ENCODE peak calls at places on chromosomes 5 and 9, in four cellular contexts. F is lung, T is dorsolateral prefrontal cortex, H is HepG2. J is an unnamed sample. For H3K27me3, the result is how much of the 10 kb centered on the place peaks cover.

GRCh38 chr9:37474438-37474837 is 9.2 kb upstream of the ZBTB5 start:
- DNase-seq in F (no peak), H (no peak), T (no peak), J (no peak)

GRCh38 chr5:180436936-180437335 is 57.2 kb upstream of the CNOT6 start:
- DNase-seq in H (no peak), T (no peak), F (no peak), J (no peak)

GRCh38 chr5:6417657-6418056 is 31.0 kb upstream of the UBE2QL1 start:
- DNase-seq in H (no peak), F (no peak), T (no peak), J (no peak)

GRCh38 chr9:4137234-4137633 is 162.6 kb downstream of the GLIS3 start:
- DNase-seq in H (peak), F (no peak), T (no peak), J (no peak)

GRCh38 chr9:109245300-109245897 is 75.5 kb downstream of the EPB41L4B start:
- DNase-seq in T (no peak), F (no peak), H (no peak), J (no peak)

GRCh38 chr5:43066231-43066798 is 26.2 kb upstream of the ANXA2R start:
- DNase-seq in F (peak), T (peak), H (peak), J (peak)

GRCh38 chr9:126646162-126646561 is 32.4 kb downstream of the LMX1B start:
- DNase-seq in T (no peak), H (no peak), F (no peak), J (no peak)

GRCh38 chr5:37751227-37751626 is 88.6 kb downstream of the GDNF start:
- DNase-seq in H (no peak), T (no peak), F (no peak), J (no peak)

GRCh38 chr9:26870292-26870691 is 22.3 kb downstream of the CAAP1 start:
- DNase-seq in H (no peak), T (no peak), F (no peak), J (no peak)

GRCh38 chr5:142357469-142358090 is 32.8 kb upstream of the SPRY4 start:
- DNase-seq in H (no peak), T (no peak), F (no peak), J (no peak)

GRCh38 chr9:133873006-133873780 is 118.9 kb downstream of the VAV2 start:
- DNase-seq in H (no peak), T (no peak), F (no peak), J (no peak)

GRCh38 chr9:133347515-133347984 is 381 bp downstream of the MED22 start:
- DNase-seq in H (no peak), F (no peak), T (no peak), J (peak)

GRCh38 chr5:176542596-176543427 is 5.6 kb upstream of the RNF44 start:
- DNase-seq in T (no peak), F (no peak), H (no peak), J (peak)

GRCh38 chr5:485943-486491 is 38.2 kb downstream of the SLC9A3 start:
- DNase-seq in T (no peak), F (no peak), H (no peak), J (no peak)

GRCh38 chr5:172561151-172561550 is 79.9 kb upstream of the NEURL1B start:
- DNase-seq in F (no peak), H (no peak), T (no peak), J (no peak)

GRCh38 chr5:10934789-10935355 is 173.8 kb upstream of the DAP start:
- DNase-seq in F (no peak), T (no peak), H (no peak), J (no peak)

GRCh38 chr9:8062459-8062858 is 262.9 kb upstream of the DMAC1 start:
- DNase-seq in H (no peak), F (no peak), T (no peak), J (no peak)

GRCh38 chr5:179393078-179393477 is 47.8 kb upstream of the ADAMTS2 start:
- DNase-seq in H (no peak), T (no peak), F (no peak), J (no peak)

GRCh38 chr5:36690041-36690941 is 83.9 kb downstream of the SLC1A3 start:
- DNase-seq in F (peak), H (peak), T (peak), J (peak)

GRCh38 chr9:74493512-74493911 is 3.6 kb upstream of the RORB start:
- DNase-seq in T (no peak), H (no peak), F (no peak), J (no peak)

GRCh38 chr5:147520450-147520849 is 10.6 kb upstream of the DPYSL3 start:
- DNase-seq in F (no peak), H (no peak), T (no peak), J (no peak)

GRCh38 chr9:134634190-134634589 is 7.4 kb upstream of the COL5A1 start:
- DNase-seq in H (no peak), T (no peak), F (no peak), J (peak)

GRCh38 chr5:155727512-155728145 is 599.3 kb upstream of the SGCD start:
- DNase-seq in T (no peak), H (no peak), F (no peak), J (no peak)

GRCh38 chr5:153157156-153157555 is 333.3 kb upstream of the GRIA1 start:
- DNase-seq in H (no peak), F (no peak), T (no peak), J (no peak)

GRCh38 chr9:31608413-31608812 is 776.0 kb upstream of the ACO1 start:
- DNase-seq in F (no peak), H (no peak), T (no peak), J (no peak)

GRCh38 chr5:79773612-79774011 is 84.0 kb downstream of the CMYA5 start:
- DNase-seq in T (no peak), H (no peak), F (no peak), J (no peak)

GRCh38 chr9:29965834-29966233 is 2392.6 kb upstream of the C9orf72 start:
- DNase-seq in H (no peak), T (no peak), F (no peak), J (peak)

GRCh38 chr9:27701664-27702063 is 128.4 kb upstream of the C9orf72 start:
- DNase-seq in H (no peak), T (no peak), F (peak), J (no peak)

GRCh38 chr9:17793713-17794622 is 215.1 kb downstream of the SH3GL2 start:
- DNase-seq in F (no peak), H (peak), T (no peak), J (peak)

GRCh38 chr5:100550531-100551036 is 15.4 kb downstream of the FAM174A start:
- DNase-seq in H (no peak), F (no peak), T (no peak), J (no peak)

GRCh38 chr5:102138243-102138653 is 157.8 kb downstream of the SLCO4C1 start:
- DNase-seq in H (peak), T (no peak), F (no peak), J (no peak)

DNA sequence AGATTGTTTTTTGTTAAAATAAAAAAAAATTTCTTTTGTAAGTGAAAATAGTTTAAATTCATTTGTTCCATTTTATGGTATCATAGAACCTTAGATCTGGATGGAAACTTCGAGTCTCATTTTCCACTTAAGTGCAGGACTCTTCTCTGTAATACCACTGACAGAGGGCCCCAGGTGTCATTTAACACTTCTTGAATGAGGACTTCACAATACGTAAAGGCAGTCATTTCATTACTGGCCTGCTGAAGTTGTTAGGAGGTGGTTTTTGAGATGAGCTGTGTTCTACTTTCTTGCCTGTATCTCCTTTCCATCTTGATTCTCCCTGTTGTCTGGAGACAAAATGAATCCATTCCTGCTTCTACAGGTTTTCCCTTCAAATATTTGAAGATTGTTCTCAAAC is 455.3 kb downstream of the DMRT2 start:
- DNase-seq in H (no peak), F (no peak), T (no peak), J (no peak)
- H3K27me3 ChIP-seq in H (under half), F (under half), T (under half), J (under half)

DNA sequence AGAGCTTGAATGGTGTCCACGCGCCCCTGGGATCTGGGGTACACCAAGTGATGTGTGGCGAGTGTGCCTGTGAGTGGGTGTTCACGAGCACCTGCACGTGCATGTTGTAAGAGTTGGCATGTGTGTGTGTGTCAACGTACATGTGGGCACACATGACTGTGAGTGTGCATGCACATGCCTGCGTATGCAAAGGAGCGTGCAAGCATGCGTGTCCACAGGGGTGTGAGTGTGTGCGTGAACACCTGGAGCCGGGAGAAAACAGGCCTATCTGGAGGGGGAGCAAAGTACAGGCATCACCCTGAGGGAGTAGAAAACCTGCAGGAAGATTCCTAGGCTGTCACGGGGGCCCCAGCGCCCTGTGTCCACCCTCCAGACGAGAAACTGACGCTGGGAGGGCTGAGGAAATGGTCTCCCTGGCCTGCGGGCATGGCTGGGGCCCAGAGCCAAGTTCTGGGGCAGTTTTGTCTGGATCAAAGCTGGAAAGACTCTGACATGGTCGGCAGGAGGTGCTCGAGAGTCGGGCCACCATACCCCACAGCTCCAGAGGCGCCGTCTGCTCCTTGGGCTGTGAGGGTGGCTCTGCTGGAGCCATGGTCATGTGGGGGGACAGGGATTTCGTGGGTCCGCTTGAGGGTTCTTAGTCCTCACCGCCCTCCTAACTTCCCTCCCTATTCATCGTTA is 31.8 kb downstream of the PTGES start:
- DNase-seq in F (no peak), H (no peak), T (no peak), J (peak)
- TF ChIP-seq CTCF in F (no peak), H (peak), T (no peak), J (peak)

DNA sequence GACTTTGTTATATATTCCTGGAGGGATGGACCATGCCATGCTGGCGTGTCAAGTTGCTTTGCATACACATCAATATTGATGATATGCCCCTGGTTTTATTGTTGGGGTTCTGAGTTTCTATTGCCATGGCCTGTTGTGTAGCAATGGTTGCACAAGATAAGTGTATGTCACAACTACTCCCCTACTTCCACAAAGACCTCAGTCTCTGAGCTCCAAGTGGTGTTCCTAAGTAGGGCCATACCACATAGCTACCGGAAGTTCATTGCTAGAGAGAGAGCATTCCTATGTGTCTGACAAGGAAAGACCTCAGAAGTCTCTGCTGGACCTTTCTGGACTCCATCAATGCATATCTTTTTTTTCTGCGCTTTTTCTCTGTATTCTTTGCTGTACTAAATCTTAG is 19.7 kb downstream of the TXNDC8 start:
- DNase-seq in F (no peak), T (no peak), H (no peak), J (no peak)
- H3K27me3 ChIP-seq in F (under half), T (under half), H (under half), J (under half)

DNA sequence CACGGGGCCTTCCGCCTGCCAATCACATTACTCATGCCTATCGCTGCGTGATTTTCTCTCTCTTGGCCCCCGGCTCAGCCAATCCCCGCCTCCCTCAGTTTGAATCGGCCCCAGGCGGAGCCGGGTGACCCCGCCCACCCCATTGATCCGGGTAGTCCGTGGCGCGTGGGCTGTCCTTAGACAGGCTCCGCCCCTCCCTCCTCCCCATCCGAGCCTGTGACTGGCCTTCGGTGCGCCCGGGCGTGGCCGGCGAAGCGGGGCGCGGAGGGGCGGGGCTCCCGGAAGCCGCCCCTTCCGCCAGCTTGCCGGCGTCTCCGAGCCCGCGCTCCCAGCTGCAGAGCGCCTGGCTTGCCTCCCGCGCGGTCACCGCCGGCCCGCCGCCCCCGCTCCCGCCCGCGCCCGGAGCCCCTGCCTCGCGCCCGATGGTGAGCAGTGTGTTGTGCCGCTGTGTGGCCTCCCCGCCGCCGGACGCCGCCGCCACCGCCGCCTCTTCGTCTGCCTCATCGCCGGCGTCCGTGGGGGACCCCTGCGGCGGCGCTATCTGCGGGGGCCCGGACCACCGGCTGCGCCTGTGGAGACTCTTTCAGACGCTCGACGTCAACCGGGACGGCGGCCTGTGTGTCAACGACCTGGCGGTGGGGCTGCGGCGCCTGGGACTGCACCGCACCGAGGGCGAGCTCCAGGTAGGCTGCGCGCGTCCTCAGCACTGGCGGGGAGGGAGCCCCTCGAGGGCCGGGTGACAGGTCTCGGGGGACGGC is at the start of gene SLC25A25:
- DNase-seq in H (peak), T (peak), F (peak), J (peak)
- TF ChIP-seq CTCF in H (no peak), T (no peak), F (no peak), J (no peak)